ENCODE peak calls at places on chromosomes 7 and 10, in ten cellular contexts. J is transverse colon; M is left ventricle myocardium inferior; G is cardiac muscle cell; X is heart right ventricle; Z is HCT116; Y is aorta; B is fibroblast of lung; R is CD8-positive, alpha-beta T cell; N is psoas muscle. D is an unnamed sample.

GRCh38 chr10:101161494-101162299 is 30.6 kb downstream of the TLX1 start:
- DNase-seq in J (peak; percentile 72), M (peak; percentile 44), G (peak; percentile 86), X (peak; percentile 46), Z (peak; percentile 72), Y (peak; percentile 87), B (peak; percentile 59), R (peak; percentile 62), N (peak; percentile 61), D (peak; percentile 57)

GRCh38 chr7:94374231-94374630 is 20.5 kb upstream of the COL1A2 start:
- DNase-seq in J (peak; percentile 61), M (peak; percentile 79), G (peak; percentile 45), X (peak; percentile 73), Z (no peak), Y (peak; percentile 95), B (peak; percentile 95), R (no peak), N (peak; percentile 76), D (peak; percentile 79)

GRCh38 chr7:96591159-96591899 is 118.3 kb downstream of the SEM1 start:
- DNase-seq in J (no peak), M (no peak), G (no peak), X (no peak), Z (no peak), Y (no peak), B (no peak), R (no peak), N (no peak), D (no peak)

GRCh38 chr7:149869867-149870266 is 3.9 kb upstream of the ATP6V0E2 start:
- DNase-seq in J (no peak), M (no peak), G (no peak), X (no peak), Z (no peak), Y (no peak), B (no peak), R (peak; percentile 30), N (no peak), D (no peak)

GRCh38 chr10:124590216-124591122 is 128.8 kb downstream of the LHPP start:
- DNase-seq in J (no peak), M (peak; percentile 5), G (no peak), X (peak; percentile 2), Z (no peak), Y (peak; percentile 59), B (no peak), R (no peak), N (peak; percentile 10), D (no peak)

GRCh38 chr10:61878411-61879051 is 23.0 kb upstream of the ARID5B start:
- DNase-seq in J (no peak), M (no peak), G (no peak), X (no peak), Z (no peak), Y (no peak), B (no peak), R (no peak), N (no peak), D (no peak)

GRCh38 chr7:159103382-159104187 is 41.1 kb downstream of the VIPR2 start:
- DNase-seq in J (no peak), M (no peak), G (no peak), X (no peak), Z (no peak), Y (peak; percentile 19), B (no peak), R (no peak), N (peak; percentile 3), D (peak; percentile 10)

GRCh38 chr7:108016841-108017775 is 14.1 kb upstream of the LAMB1 start:
- DNase-seq in J (no peak), M (no peak), G (peak; percentile 80), X (no peak), Z (peak; percentile 28), Y (no peak), B (peak; percentile 64), R (no peak), N (no peak), D (no peak)

GRCh38 chr7:47404005-47404404 is 177.9 kb downstream of the TNS3 start:
- DNase-seq in J (peak; percentile 2), M (no peak), G (no peak), X (no peak), Z (no peak), Y (no peak), B (peak; percentile 82), R (no peak), N (no peak), D (no peak)

GRCh38 chr10:110456046-110456445 is 41.7 kb upstream of the DUSP5 start:
- DNase-seq in J (peak; percentile 32), M (no peak), G (no peak), X (no peak), Z (no peak), Y (no peak), B (no peak), R (no peak), N (no peak), D (no peak)

GRCh38 chr7:92696584-92696983 is 106.4 kb upstream of the FAM133B start:
- DNase-seq in J (no peak), M (no peak), G (no peak), X (no peak), Z (no peak), Y (no peak), B (no peak), R (no peak), N (no peak), D (no peak)

GRCh38 chr10:93072225-93072712 is 1.4 kb upstream of the CYP26A1 start:
- DNase-seq in J (no peak), M (no peak), G (no peak), X (no peak), Z (no peak), Y (no peak), B (no peak), R (no peak), N (no peak), D (no peak)

GRCh38 chr7:107661081-107661864 is 645 bp downstream of the SLC26A4 start:
- DNase-seq in J (peak; percentile 52), M (peak; percentile 36), G (peak; percentile 74), X (peak; percentile 54), Z (no peak), Y (peak; percentile 82), B (peak; percentile 63), R (no peak), N (peak; percentile 27), D (peak; percentile 37)

GRCh38 chr10:62814901-62815372 is 1.2 kb downstream of the EGR2 start:
- DNase-seq in J (no peak), M (no peak), G (no peak), X (peak; percentile 17), Z (no peak), Y (peak; percentile 77), B (peak; percentile 28), R (no peak), N (peak; percentile 14), D (no peak)

GRCh38 chr7:127678947-127679346 is 27.0 kb downstream of the SND1 start:
- DNase-seq in J (no peak), M (no peak), G (no peak), X (no peak), Z (no peak), Y (no peak), B (peak; percentile 48), R (no peak), N (no peak), D (no peak)
- H3K4me1 ChIP-seq in J (no peaks in the 10 kb centered on the region), M (peaks cover 16% of the 10 kb centered on the region), G (peaks cover 3% of the 10 kb centered on the region), X (peaks cover 10% of the 10 kb centered on the region), Z (no peaks in the 10 kb centered on the region), Y (peaks cover 2% of the 10 kb centered on the region), B (peaks cover 9% of the 10 kb centered on the region), R (no peaks in the 10 kb centered on the region), N (peaks cover 16% of the 10 kb centered on the region), D (peaks cover 11% of the 10 kb centered on the region)

GRCh38 chr10:50385610-50386009 is 134.3 kb upstream of the ASAH2 start:
- DNase-seq in J (no peak), M (peak; percentile 22), G (no peak), X (peak; percentile 15), Z (no peak), Y (no peak), B (no peak), R (no peak), N (peak; percentile 18), D (peak; percentile 22)
- H3K27ac ChIP-seq in J (no peak overlapping the region), M (peak overlapping the region; percentile 49), G (no peak overlapping the region), X (no peak overlapping the region), Z (no peak overlapping the region), Y (no peak overlapping the region), B (no peak overlapping the region), R (no peak overlapping the region), N (peak overlapping the region; percentile 71), D (no peak overlapping the region)

GRCh38 chr7:148395990-148396716 is 194.4 kb upstream of the C7orf33 start:
- DNase-seq in J (no peak), M (no peak), G (no peak), X (no peak), Z (no peak), Y (no peak), B (no peak), R (no peak), N (no peak), D (no peak)
- H3K4me1 ChIP-seq in J (no peaks in the 10 kb centered on the region), M (no peaks in the 10 kb centered on the region), G (peaks cover 20% of the 10 kb centered on the region), X (no peaks in the 10 kb centered on the region), Z (no peaks in the 10 kb centered on the region), Y (no peaks in the 10 kb centered on the region), B (no peaks in the 10 kb centered on the region), R (no peaks in the 10 kb centered on the region), N (no peaks in the 10 kb centered on the region), D (no peaks in the 10 kb centered on the region)

DNA sequence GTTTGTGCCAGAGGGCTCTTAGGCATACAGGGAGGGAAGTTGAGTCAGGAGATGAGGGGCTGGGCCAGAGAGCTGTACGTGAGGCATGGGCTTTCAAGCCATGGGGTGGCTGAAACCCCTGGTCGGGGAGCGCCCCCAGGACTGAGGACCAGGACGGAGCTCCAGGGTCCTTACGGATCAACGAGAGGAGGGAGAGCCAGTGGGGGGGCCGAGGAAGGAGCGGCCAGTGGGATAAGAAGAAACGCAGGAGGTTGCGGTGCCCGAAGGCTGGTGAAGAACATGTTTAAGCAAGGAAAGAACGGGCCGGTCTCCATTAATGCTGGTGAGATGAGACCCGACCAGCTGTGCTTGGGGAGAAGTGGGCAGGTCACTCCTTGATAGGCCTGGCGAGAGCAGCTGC is 43.6 kb upstream of the BHLHA15 start:
- DNase-seq in J (no peak), M (no peak), G (no peak), X (no peak), Z (no peak), Y (no peak), B (no peak), R (no peak), N (no peak), D (no peak)
- H3K27ac ChIP-seq in J (no peak overlapping the region), M (no peak overlapping the region), G (no peak overlapping the region), X (no peak overlapping the region), Z (no peak overlapping the region), Y (no peak overlapping the region), B (no peak overlapping the region), R (no peak overlapping the region), N (no peak overlapping the region), D (no peak overlapping the region)

D was measured in uterus.